ENCODE peak calls at places on chromosomes 4 and X, in six cellular contexts. Y is fibroblast of mammary gland, D is mucosa of descending colon, P is astrocyte of the cerebellum, U is brain microvascular endothelial cell, V is GM12865. Z is an unnamed sample.

GRCh38 chr4:38188631-38189101 is 228.5 kb downstream of the PTTG2 start:
- DNase-seq in Y (peak), D (peak), P (no peak), U (no peak), V (no peak), Z (no peak)

GRCh38 chrX:40085086-40085551 is 12.6 kb downstream of the BCOR start:
- DNase-seq in Y (peak), D (peak), P (no peak), U (no peak), V (no peak), Z (no peak)

GRCh38 chrX:1535241-1536041 is 1.5 kb downstream of the P2RY8 start:
- DNase-seq in Y (no peak), D (no peak), P (no peak), U (no peak), V (peak), Z (no peak)

GRCh38 chrX:129108936-129109335 is 414.4 kb downstream of the SMARCA1 start:
- DNase-seq in Y (no peak), D (no peak), P (no peak), U (no peak), V (no peak), Z (no peak)

GRCh38 chr4:139791681-139792080 is 126.1 kb downstream of the MGST2 start:
- DNase-seq in Y (no peak), D (no peak), P (no peak), U (no peak), V (no peak), Z (no peak)

GRCh38 chrX:48021026-48021900 is 14.5 kb downstream of the SPACA5 start:
- DNase-seq in Y (peak), D (peak), P (peak), U (peak), V (peak), Z (peak)

GRCh38 chr4:77367638-77368037 is 210.6 kb downstream of the CCNG2 start:
- DNase-seq in Y (no peak), D (no peak), P (no peak), U (no peak), V (no peak), Z (no peak)

GRCh38 chrX:5415738-5416137 is 812.9 kb downstream of the NLGN4X start:
- DNase-seq in Y (no peak), D (no peak), P (no peak), U (no peak), V (no peak), Z (no peak)

GRCh38 chrX:45228126-45228525 is 27.4 kb upstream of the DIPK2B start:
- DNase-seq in Y (no peak), D (no peak), P (no peak), U (no peak), V (no peak), Z (no peak)

GRCh38 chrX:39336709-39337294 is 535.5 kb downstream of the MID1IP1 start:
- DNase-seq in Y (no peak), D (no peak), P (no peak), U (no peak), V (peak), Z (no peak)

GRCh38 chrX:74606799-74607198 is 7.6 kb downstream of the RLIM start:
- DNase-seq in Y (peak), D (no peak), P (no peak), U (no peak), V (no peak), Z (no peak)

GRCh38 chrX:70508296-70508911 is 63.8 kb downstream of the DLG3 start:
- DNase-seq in Y (peak), D (no peak), P (no peak), U (peak), V (peak), Z (no peak)

GRCh38 chr4:114386637-114387233 is 211.9 kb upstream of the UGT8 start:
- DNase-seq in Y (peak), D (no peak), P (peak), U (peak), V (peak), Z (no peak)

GRCh38 chr4:19936471-19936870 is 315.2 kb upstream of the SLIT2 start:
- DNase-seq in Y (peak), D (no peak), P (peak), U (peak), V (no peak), Z (no peak)

GRCh38 chr4:1130318-1131186 is 17.2 kb upstream of the RNF212 start:
- DNase-seq in Y (peak), D (peak), P (peak), U (peak), V (peak), Z (peak)

GRCh38 chr4:123110685-123111084 is 188.3 kb upstream of the NUDT6 start:
- DNase-seq in Y (peak), D (no peak), P (no peak), U (no peak), V (no peak), Z (no peak)

GRCh38 chrX:626745-627509 is 3.7 kb upstream of the SHOX start:
- DNase-seq in Y (no peak), D (no peak), P (no peak), U (no peak), V (no peak), Z (no peak)

GRCh38 chr4:142404191-142404611 is 441.9 kb downstream of the INPP4B start:
- DNase-seq in Y (peak), D (no peak), P (no peak), U (peak), V (no peak), Z (no peak)

GRCh38 chrX:148501121-148502066 is 977 bp downstream of the AFF2 start:
- DNase-seq in Y (no peak), D (no peak), P (no peak), U (no peak), V (peak), Z (peak)

GRCh38 chr4:5812506-5813229 is 80.2 kb downstream of the CRMP1 start:
- DNase-seq in Y (peak), D (no peak), P (peak), U (peak), V (peak), Z (no peak)

GRCh38 chr4:46975841-46976551 is 17.4 kb downstream of the GABRA4 start:
- DNase-seq in Y (no peak), D (no peak), P (no peak), U (no peak), V (no peak), Z (no peak)

GRCh38 chr4:53378171-53378482 is 686 bp downstream of the FIP1L1 start:
- DNase-seq in Y (no peak), D (no peak), P (no peak), U (no peak), V (no peak), Z (no peak)

GRCh38 chr4:140579278-140579677 is 10.5 kb upstream of the UCP1 start:
- DNase-seq in Y (no peak), D (no peak), P (no peak), U (no peak), V (no peak), Z (no peak)

GRCh38 chr4:92791876-92792490 is 488.2 kb downstream of the GRID2 start:
- DNase-seq in Y (no peak), D (no peak), P (no peak), U (no peak), V (no peak), Z (no peak)

GRCh38 chr4:118076958-118077766 is 42.9 kb downstream of the NDST3 start:
- DNase-seq in Y (peak), D (no peak), P (no peak), U (peak), V (peak), Z (no peak)

GRCh38 chrX:154742623-154743022 is 8.3 kb downstream of the GAB3 start:
- DNase-seq in Y (no peak), D (no peak), P (no peak), U (no peak), V (no peak), Z (no peak)

GRCh38 chr4:77922158-77923094 is 59.8 kb downstream of the MRPL1 start:
- DNase-seq in Y (peak), D (no peak), P (no peak), U (no peak), V (no peak), Z (no peak)

GRCh38 chr4:67565284-67565683 is 6.8 kb downstream of the STAP1 start:
- DNase-seq in Y (peak), D (no peak), P (no peak), U (no peak), V (no peak), Z (no peak)

GRCh38 chr4:6616087-6616995 is 24.1 kb upstream of the MRFAP1 start:
- DNase-seq in Y (no peak), D (no peak), P (no peak), U (no peak), V (no peak), Z (no peak)

GRCh38 chr4:110087116-110087708 is 111.2 kb downstream of the ELOVL6 start:
- DNase-seq in Y (peak), D (no peak), P (peak), U (peak), V (no peak), Z (no peak)

GRCh38 chrX:133417364-133417763 is 2.1 kb upstream of the GPC4 start:
- DNase-seq in Y (no peak), D (no peak), P (no peak), U (no peak), V (no peak), Z (no peak)

GRCh38 chr4:181637186-181638105 is 605.8 kb upstream of the TENM3 start:
- DNase-seq in Y (peak), D (no peak), P (no peak), U (peak), V (no peak), Z (no peak)

GRCh38 chr4:147813107-147813773 is 81.4 kb downstream of the ARHGAP10 start:
- DNase-seq in Y (peak), D (no peak), P (no peak), U (no peak), V (no peak), Z (no peak)

GRCh38 chr4:20629180-20630115 is 70.8 kb upstream of the PACRGL start:
- DNase-seq in Y (no peak), D (no peak), P (no peak), U (no peak), V (peak), Z (no peak)

GRCh38 chr4:23946307-23946706 is 56.5 kb upstream of the PPARGC1A start:
- DNase-seq in Y (no peak), D (no peak), P (no peak), U (no peak), V (no peak), Z (no peak)

GRCh38 chr4:69039071-69039470 is 57.2 kb upstream of the UGT2B7 start:
- DNase-seq in Y (no peak), D (no peak), P (no peak), U (no peak), V (no peak), Z (no peak)

GRCh38 chr4:61200195-61200990 is at the start of gene ADGRL3:
- DNase-seq in Y (peak), D (peak), P (no peak), U (no peak), V (no peak), Z (peak)

GRCh38 chrX:39718951-39719350 is 378.8 kb downstream of the BCOR start:
- DNase-seq in Y (no peak), D (no peak), P (no peak), U (no peak), V (no peak), Z (no peak)

GRCh38 chrX:96407043-96407442 is 277.6 kb upstream of the DIAPH2 start:
- DNase-seq in Y (peak), D (peak), P (no peak), U (peak), V (no peak), Z (no peak)

GRCh38 chr4:77581724-77582123 is 23.9 kb upstream of the CXCL13 start:
- DNase-seq in Y (peak), D (no peak), P (no peak), U (no peak), V (no peak), Z (no peak)

GRCh38 chrX:94107981-94108380 is 434.0 kb downstream of the FAM133A start:
- DNase-seq in Y (no peak), D (no peak), P (no peak), U (no peak), V (no peak), Z (no peak)
- TF ChIP-seq CTCF in Y (peak), D (no peak), P (no peak), U (peak), V (no peak), Z (no peak)

DNA sequence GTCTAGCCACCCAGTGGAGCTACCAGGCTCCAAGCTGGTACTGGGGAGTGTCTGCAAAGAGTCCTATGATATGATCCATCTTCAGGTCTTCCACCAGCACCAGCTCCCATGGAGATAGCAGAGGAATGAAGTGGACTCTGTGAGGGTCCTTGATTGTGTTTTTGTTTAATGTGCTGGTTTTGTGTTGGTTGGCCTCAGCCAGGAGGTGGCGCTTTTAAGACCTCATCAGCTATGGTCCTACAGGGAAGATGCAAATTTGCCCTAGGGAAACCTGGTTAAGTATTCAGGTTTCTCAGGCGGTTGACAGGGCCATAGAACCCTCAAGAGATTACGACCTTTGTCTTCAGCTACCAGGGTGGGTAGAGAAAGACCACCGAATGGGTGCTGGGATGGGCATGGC is 1141.1 kb downstream of the STIM2 start:
- DNase-seq in Y (no peak), D (no peak), P (no peak), U (no peak), V (no peak), Z (no peak)
- TF ChIP-seq CTCF in Y (no peak), D (no peak), P (no peak), U (peak), V (no peak), Z (no peak)

GRCh38 chr4:85246055-85246454 is 228.9 kb upstream of the ARHGAP24 start:
- DNase-seq in Y (no peak), D (no peak), P (no peak), U (no peak), V (no peak), Z (no peak)

GRCh38 chr4:85244638-85245037 is 230.3 kb upstream of the ARHGAP24 start:
- DNase-seq in Y (no peak), D (no peak), P (no peak), U (no peak), V (no peak), Z (no peak)

DNA sequence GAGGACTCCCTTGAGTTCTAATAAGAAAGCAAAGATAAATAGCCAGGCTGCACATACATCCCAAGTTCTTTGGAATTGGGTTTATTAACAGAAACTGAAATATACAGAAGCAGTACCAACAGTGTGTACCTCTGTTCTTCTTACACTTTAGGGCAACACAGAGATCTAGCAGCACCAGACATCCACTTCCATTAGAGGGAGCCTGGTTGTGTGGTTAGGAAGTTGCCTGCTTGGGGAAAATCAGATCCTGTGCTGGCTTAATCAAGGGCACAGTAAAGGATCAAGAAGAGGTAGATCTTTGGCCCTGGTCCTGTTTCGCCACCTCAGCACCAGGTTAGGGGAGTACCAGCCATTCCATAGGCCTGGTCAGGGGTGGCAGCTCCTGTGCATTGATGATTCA is 231.1 kb upstream of the ARHGAP24 start:
- DNase-seq in Y (peak), D (no peak), P (no peak), U (no peak), V (no peak), Z (no peak)
- TF ChIP-seq CTCF in Y (peak), D (no peak), P (no peak), U (no peak), V (no peak), Z (no peak)

GRCh38 chr4:105550641-105551040 is 1.8 kb upstream of the ARHGEF38 start:
- DNase-seq in Y (peak), D (no peak), P (no peak), U (no peak), V (no peak), Z (no peak)
- TF ChIP-seq CTCF in Y (no peak), D (no peak), P (no peak), U (no peak), V (no peak), Z (no peak)

GRCh38 chr4:35725131-35725530 is 519.2 kb downstream of the ARAP2 start:
- DNase-seq in Y (no peak), D (no peak), P (no peak), U (no peak), V (peak), Z (no peak)
- TF ChIP-seq CTCF in Y (no peak), D (no peak), P (no peak), U (no peak), V (peak), Z (no peak)

GRCh38 chr4:154630307-154630706 is 17.9 kb upstream of the FGG start:
- DNase-seq in Y (no peak), D (no peak), P (no peak), U (no peak), V (no peak), Z (no peak)

GRCh38 chr4:154623995-154624394 is 11.5 kb upstream of the FGG start:
- DNase-seq in Y (no peak), D (no peak), P (no peak), U (no peak), V (no peak), Z (no peak)

GRCh38 chr4:154622598-154622997 is 10.1 kb upstream of the FGG start:
- DNase-seq in Y (peak), D (no peak), P (peak), U (peak), V (peak), Z (no peak)

DNA sequence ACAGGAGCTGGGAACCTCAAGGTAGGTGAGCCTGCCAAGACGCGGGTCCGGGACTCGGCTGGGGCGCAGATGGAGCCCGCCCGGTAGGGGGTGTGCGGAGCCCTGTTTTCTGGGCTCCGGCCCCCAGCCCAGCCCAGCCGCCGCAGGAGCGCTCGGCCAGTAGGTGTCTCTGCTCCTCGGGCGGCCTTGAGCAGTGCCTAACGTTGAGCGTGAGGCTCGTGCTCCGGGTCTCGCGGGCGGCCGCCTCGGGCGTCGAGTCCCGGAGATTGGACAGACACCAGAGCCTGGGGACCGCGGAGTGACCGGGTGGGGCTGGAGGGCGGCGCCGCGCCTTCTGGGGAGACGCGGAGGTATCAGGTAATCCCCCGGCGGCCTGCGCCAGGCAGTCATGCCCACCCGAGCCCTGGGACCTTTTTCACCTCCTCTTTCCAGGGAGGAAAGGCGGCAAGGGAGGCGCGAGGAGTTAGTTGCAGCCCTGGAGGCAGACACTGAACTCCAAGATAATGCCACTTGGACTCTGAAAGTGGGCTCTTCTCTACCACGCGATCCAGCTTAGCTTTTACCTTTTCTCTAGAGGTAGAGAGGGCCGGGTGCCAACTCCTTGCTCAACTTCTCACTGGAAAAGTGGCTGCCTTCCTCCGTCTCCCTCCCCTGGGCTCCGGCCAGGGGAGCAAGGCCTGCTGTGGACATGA is 14.5 kb upstream of the FGG start:
- DNase-seq in Y (peak), D (peak), P (no peak), U (peak), V (peak), Z (peak)
- TF ChIP-seq CTCF in Y (peak), D (peak), P (peak), U (peak), V (peak), Z (peak)

GRCh38 chr4:153465583-153465921 is 608 bp upstream of the TMEM131L start:
- DNase-seq in Y (peak), D (peak), P (no peak), U (peak), V (peak), Z (peak)

GRCh38 chr4:153465145-153465544 is 1.0 kb upstream of the TMEM131L start:
- DNase-seq in Y (no peak), D (no peak), P (no peak), U (no peak), V (no peak), Z (no peak)

GRCh38 chr4:153466637-153467153 is 535 bp downstream of the TMEM131L start:
- DNase-seq in Y (no peak), D (peak), P (no peak), U (no peak), V (no peak), Z (no peak)

GRCh38 chr4:153467154-153467896 is 1.2 kb downstream of the TMEM131L start:
- DNase-seq in Y (no peak), D (peak), P (no peak), U (no peak), V (peak), Z (peak)

DNA sequence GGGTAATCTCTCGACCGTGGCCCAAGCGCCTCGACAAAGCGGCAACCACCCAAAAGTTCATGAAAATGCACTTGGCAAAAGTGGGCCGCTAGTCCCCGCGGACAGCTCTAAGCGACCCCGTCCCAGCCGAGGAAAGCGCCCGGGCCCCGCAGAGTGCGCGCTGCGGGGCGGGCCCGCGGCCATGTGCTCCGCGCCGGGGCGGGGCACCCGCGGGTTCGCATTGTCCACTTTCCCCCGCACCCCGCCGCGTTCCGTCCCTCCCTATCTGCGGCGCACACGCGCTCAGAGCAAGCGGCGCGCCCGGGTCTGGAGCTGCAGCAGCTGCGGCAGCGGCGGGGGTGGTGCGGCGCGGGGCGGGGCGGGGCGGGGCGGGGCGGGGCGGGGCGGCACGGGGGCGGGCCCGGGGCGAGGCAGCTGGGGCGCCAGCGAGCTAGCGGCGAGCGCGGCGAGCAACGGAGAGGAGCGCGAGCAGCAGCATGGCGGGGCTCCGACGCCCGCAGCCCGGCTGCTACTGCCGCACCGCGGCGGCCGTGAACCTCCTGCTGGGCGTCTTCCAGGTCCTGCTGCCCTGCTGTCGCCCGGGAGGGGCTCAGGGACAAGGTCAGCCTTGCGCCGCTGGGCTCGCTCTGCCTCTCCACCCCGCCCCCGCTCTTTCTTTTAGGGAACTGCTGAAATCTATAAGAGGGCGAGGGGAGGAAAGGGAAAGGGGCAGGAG is at the start of gene TMEM131L:
- DNase-seq in Y (peak), D (peak), P (no peak), U (peak), V (peak), Z (peak)
- TF ChIP-seq CTCF in Y (no peak), D (no peak), P (peak), U (peak), V (no peak), Z (peak)

Z was measured in lower lobe of right lung.